ENCODE peak calls at places on chromosome 22, in ten cellular contexts. T is lower lobe of right lung; B is thoracic aorta; V is ascending aorta; F is astrocyte of the cerebellum; I is GM23338; S is CD8-positive, alpha-beta T cell; Z is IMR-90; A is left ventricle myocardium inferior; H is Panc1. D is an unnamed sample.

GRCh38 chr22:31229402-31230140 is 17.5 kb downstream of the LIMK2 start:
- DNase-seq in T (no peak), B (no peak), V (no peak), F (no peak), I (peak; percentile 18), S (no peak), Z (peak; percentile 48), A (peak; percentile 47), H (no peak), D (no peak)

GRCh38 chr22:49577168-49578060 is 250.3 kb downstream of the BRD1 start:
- DNase-seq in T (peak; percentile 33), B (no peak), V (no peak), F (no peak), I (no peak), S (peak; percentile 43), Z (no peak), A (no peak), H (no peak), D (no peak)

GRCh38 chr22:49993649-49994360 is 18.8 kb downstream of the IL17REL start:
- DNase-seq in T (peak; percentile 33), B (no peak), V (no peak), F (no peak), I (no peak), S (peak; percentile 45), Z (no peak), A (no peak), H (no peak), D (no peak)

GRCh38 chr22:29204617-29205183 is 996 bp upstream of the EMID1 start:
- DNase-seq in T (no peak), B (no peak), V (no peak), F (no peak), I (no peak), S (no peak), Z (no peak), A (no peak), H (no peak), D (no peak)

GRCh38 chr22:29270475-29271271 is 2.6 kb downstream of the EWSR1 start:
- DNase-seq in T (no peak), B (no peak), V (no peak), F (no peak), I (no peak), S (no peak), Z (peak; percentile 58), A (no peak), H (peak; percentile 12), D (no peak)

GRCh38 chr22:20552450-20552894 is 45.1 kb downstream of the MED15 start:
- DNase-seq in T (no peak), B (no peak), V (no peak), F (no peak), I (no peak), S (no peak), Z (peak; percentile 42), A (peak; percentile 90), H (no peak), D (no peak)

GRCh38 chr22:28299760-28300159 is 379.9 kb downstream of the TTC28 start:
- DNase-seq in T (no peak), B (no peak), V (no peak), F (peak; percentile 6), I (no peak), S (no peak), Z (peak; percentile 42), A (peak; percentile 15), H (no peak), D (no peak)

GRCh38 chr22:47032091-47032943 is 269.9 kb downstream of the TBC1D22A start:
- DNase-seq in T (peak; percentile 75), B (no peak), V (no peak), F (no peak), I (no peak), S (no peak), Z (no peak), A (peak; percentile 11), H (no peak), D (no peak)

GRCh38 chr22:29722587-29722986 is 2.8 kb downstream of the CABP7 start:
- DNase-seq in T (no peak), B (no peak), V (no peak), F (no peak), I (peak; percentile 30), S (no peak), Z (no peak), A (no peak), H (no peak), D (no peak)

DNA sequence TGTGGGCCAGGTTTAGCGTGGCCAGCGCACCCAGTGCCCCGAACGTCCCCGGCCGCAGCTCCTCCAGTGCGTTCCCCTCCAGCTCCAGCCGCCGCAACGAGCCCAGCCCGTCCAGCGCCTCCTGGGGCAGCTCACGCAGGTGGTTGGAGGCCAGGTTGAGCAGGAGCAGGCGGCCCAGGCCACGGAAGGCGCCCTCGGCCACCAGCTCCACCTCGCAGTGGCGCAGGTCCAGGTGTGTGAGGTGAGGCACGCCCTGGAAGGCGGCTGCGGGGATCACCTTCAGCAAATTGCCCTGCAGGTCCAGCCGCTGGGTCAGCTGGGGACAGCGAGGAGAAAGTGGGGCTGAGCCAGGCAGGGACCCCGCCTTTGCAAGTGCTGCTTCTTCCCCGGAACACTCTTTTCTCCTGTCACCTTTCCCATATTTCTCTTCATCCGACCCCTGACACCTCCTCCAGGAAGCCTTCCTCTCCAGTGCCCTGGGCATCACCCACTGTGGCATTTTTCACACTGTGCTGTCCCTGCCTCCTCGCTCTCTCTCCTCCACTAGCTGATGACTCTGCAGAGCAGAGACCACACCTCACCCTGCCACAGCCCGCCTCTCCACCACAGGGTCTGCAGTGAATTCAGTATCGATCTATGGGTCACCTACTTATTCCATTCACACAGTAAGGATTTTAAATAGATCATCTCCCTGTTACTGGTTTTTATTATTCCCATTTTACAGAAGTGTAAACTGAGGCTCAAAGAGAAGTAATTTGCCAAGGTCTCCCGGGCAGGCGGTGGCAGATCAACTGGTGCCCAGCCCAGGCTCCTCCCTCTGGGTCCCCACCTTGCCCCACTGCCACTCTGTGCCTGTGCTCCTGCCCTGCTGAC is 1.9 kb downstream of the CHADL start:
- DNase-seq in T (no peak), B (no peak), V (no peak), F (no peak), I (no peak), S (no peak), Z (no peak), A (no peak), H (no peak), D (no peak)
- H3K4me3 ChIP-seq in T (peak overlapping the region; percentile 55), B (peak overlapping the region; percentile 67), V (no peak overlapping the region), F (no peak overlapping the region), I (peak overlapping the region; percentile 53), S (no peak overlapping the region), Z (no peak overlapping the region), A (peak overlapping the region; percentile 66), H (no peak overlapping the region), D (no peak overlapping the region)

DNA sequence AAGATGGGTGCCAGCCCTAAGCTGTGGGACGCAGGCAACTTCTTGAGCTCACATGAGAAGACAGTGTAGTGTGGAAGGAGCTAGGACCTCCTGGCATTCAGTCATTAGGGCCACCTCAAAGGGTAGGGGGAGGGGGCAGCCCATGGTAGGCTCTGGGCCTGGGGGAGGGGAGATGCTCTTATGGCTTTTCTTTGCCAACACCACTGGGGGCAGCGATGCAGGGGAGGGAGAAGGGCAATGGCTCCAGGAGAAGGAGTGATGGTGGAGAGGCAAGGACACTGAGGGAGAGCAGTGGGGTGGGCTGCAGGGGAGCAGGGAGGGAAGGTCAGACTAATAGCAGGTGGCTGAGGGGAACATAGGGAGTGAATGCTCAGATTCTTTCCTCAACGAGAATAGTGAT is 63.3 kb upstream of the SUSD2 start:
- DNase-seq in T (no peak), B (no peak), V (no peak), F (no peak), I (peak; percentile 78), S (no peak), Z (no peak), A (no peak), H (no peak), D (no peak)
- TF ChIP-seq CTCF in T (no peak), B (no peak), V (no peak), F (no peak), I (peak; percentile 29), S (no peak), Z (no peak), A (no peak), H (no peak), D (no peak)

GRCh38 chr22:39039306-39040126 is 1.1 kb upstream of the APOBEC3F start:
- DNase-seq in T (no peak), B (no peak), V (no peak), F (no peak), I (no peak), S (no peak), Z (no peak), A (no peak), H (no peak), D (no peak)
- H3K4me3 ChIP-seq in T (peak overlapping the region; percentile 69), B (peak overlapping the region; percentile 93), V (no peak overlapping the region), F (no peak overlapping the region), I (peak overlapping the region; percentile 63), S (no peak overlapping the region), Z (no peak overlapping the region), A (peak overlapping the region; percentile 77), H (peak overlapping the region; percentile 41), D (no peak overlapping the region)

GRCh38 chr22:37462426-37462825 is 23.8 kb downstream of the MFNG start:
- DNase-seq in T (no peak), B (no peak), V (no peak), F (no peak), I (no peak), S (peak; percentile 47), Z (no peak), A (no peak), H (no peak), D (no peak)

GRCh38 chr22:37464181-37464580 is 22.0 kb downstream of the MFNG start:
- DNase-seq in T (no peak), B (no peak), V (no peak), F (no peak), I (no peak), S (no peak), Z (no peak), A (no peak), H (no peak), D (no peak)

GRCh38 chr22:37462983-37463382 is 23.2 kb downstream of the MFNG start:
- DNase-seq in T (no peak), B (no peak), V (no peak), F (peak; percentile 26), I (peak; percentile 88), S (peak; percentile 46), Z (peak; percentile 49), A (no peak), H (no peak), D (no peak)

GRCh38 chr22:37467556-37467955 is 18.6 kb downstream of the MFNG start:
- DNase-seq in T (no peak), B (no peak), V (no peak), F (no peak), I (no peak), S (no peak), Z (no peak), A (no peak), H (no peak), D (no peak)

GRCh38 chr22:37465721-37466120 is 20.5 kb downstream of the MFNG start:
- DNase-seq in T (no peak), B (no peak), V (no peak), F (no peak), I (no peak), S (peak; percentile 49), Z (no peak), A (no peak), H (no peak), D (no peak)
- TF ChIP-seq CTCF in T (no peak), B (no peak), V (no peak), F (no peak), I (peak; percentile 32), S (no peak), Z (no peak), A (no peak), H (no peak), D (no peak)